ENCODE peak calls at places on chromosomes 11 and 22, in six cellular contexts. N is adrenal gland, P is A549, Y is neural progenitor cell, Z is Peyer's patch, X is thyroid gland. I is an unnamed sample.

GRCh38 chr22:31102441-31103081 is 4.8 kb downstream of the SELENOM start:
- DNase-seq in N (peak), P (peak), Y (no peak), Z (peak), X (no peak), I (peak)

GRCh38 chr11:93939084-93939780 is 81.9 kb upstream of the HEPHL1 start:
- DNase-seq in N (no peak), P (no peak), Y (no peak), Z (no peak), X (no peak), I (no peak)

GRCh38 chr11:2787816-2788750 is 88.3 kb upstream of the KCNQ1OT1 start:
- DNase-seq in N (peak), P (no peak), Y (peak), Z (peak), X (peak), I (no peak)

GRCh38 chr11:13316528-13316961 is 39.0 kb downstream of the BMAL1 start:
- DNase-seq in N (peak), P (no peak), Y (no peak), Z (peak), X (peak), I (peak)

GRCh38 chr11:79436911-79437273 is 3.9 kb downstream of the TENM4 start:
- DNase-seq in N (no peak), P (no peak), Y (no peak), Z (no peak), X (no peak), I (no peak)

GRCh38 chr22:30159561-30160353 is 79.5 kb downstream of the HORMAD2 start:
- DNase-seq in N (no peak), P (peak), Y (no peak), Z (no peak), X (peak), I (peak)

GRCh38 chr11:107707128-107707760 is 4.6 kb downstream of the SLN start:
- DNase-seq in N (no peak), P (no peak), Y (no peak), Z (no peak), X (no peak), I (no peak)

GRCh38 chr11:134701564-134702165 is 289.6 kb upstream of the B3GAT1 start:
- DNase-seq in N (no peak), P (no peak), Y (no peak), Z (no peak), X (peak), I (no peak)

GRCh38 chr22:31089101-31090100 is 8.3 kb downstream of the SMTN start:
- DNase-seq in N (peak), P (peak), Y (peak), Z (peak), X (peak), I (no peak)

GRCh38 chr11:67440229-67441081 is 2.8 kb downstream of the CORO1B start:
- DNase-seq in N (no peak), P (no peak), Y (no peak), Z (no peak), X (no peak), I (no peak)

GRCh38 chr11:65310756-65311155 is 3.9 kb upstream of the CDC42EP2 start:
- DNase-seq in N (no peak), P (no peak), Y (peak), Z (no peak), X (peak), I (no peak)

GRCh38 chr11:63998558-63999348 is 12.5 kb downstream of the OTUB1 start:
- DNase-seq in N (no peak), P (peak), Y (peak), Z (no peak), X (no peak), I (no peak)

GRCh38 chr11:72015511-72016061 is 16.9 kb downstream of the IL18BP start:
- DNase-seq in N (no peak), P (peak), Y (peak), Z (no peak), X (no peak), I (peak)

GRCh38 chr22:42680648-42681047 is 31.5 kb upstream of the CYB5R3 start:
- DNase-seq in N (peak), P (peak), Y (no peak), Z (peak), X (no peak), I (peak)

GRCh38 chr11:118625036-118625690 is 17.7 kb downstream of the PHLDB1 start:
- DNase-seq in N (no peak), P (no peak), Y (no peak), Z (no peak), X (peak), I (no peak)

GRCh38 chr22:32518848-32519247 is 44.2 kb downstream of the FBXO7 start:
- DNase-seq in N (no peak), P (peak), Y (no peak), Z (no peak), X (no peak), I (no peak)

GRCh38 chr11:94147433-94147845 is 18.8 kb downstream of the PANX1 start:
- DNase-seq in N (no peak), P (no peak), Y (no peak), Z (no peak), X (no peak), I (no peak)

GRCh38 chr11:119254239-119254638 is 48.1 kb downstream of the CBL start:
- DNase-seq in N (no peak), P (no peak), Y (no peak), Z (no peak), X (no peak), I (no peak)

GRCh38 chr11:4493480-4493818 is 11.0 kb downstream of the OR52K1 start:
- DNase-seq in N (no peak), P (no peak), Y (no peak), Z (no peak), X (no peak), I (no peak)

GRCh38 chr22:42685941-42686666 is 34.6 kb downstream of the A4GALT start:
- DNase-seq in N (no peak), P (no peak), Y (peak), Z (peak), X (no peak), I (no peak)

GRCh38 chr22:37211075-37211852 is 1.0 kb downstream of the SSTR3 start:
- DNase-seq in N (no peak), P (no peak), Y (no peak), Z (peak), X (no peak), I (no peak)

GRCh38 chr11:70914496-70914895 is 337.9 kb downstream of the SHANK2 start:
- DNase-seq in N (no peak), P (no peak), Y (no peak), Z (no peak), X (no peak), I (no peak)

GRCh38 chr11:120501976-120502755 is 9.4 kb upstream of the GRIK4 start:
- DNase-seq in N (no peak), P (no peak), Y (no peak), Z (no peak), X (no peak), I (no peak)

GRCh38 chr11:24239930-24240329 is 256.9 kb upstream of the LUZP2 start:
- DNase-seq in N (no peak), P (no peak), Y (no peak), Z (no peak), X (no peak), I (no peak)
- H3K4me3 ChIP-seq in N (no peak), P (no peak), Y (no peak), Z (no peak), X (no peak), I (no peak)

DNA sequence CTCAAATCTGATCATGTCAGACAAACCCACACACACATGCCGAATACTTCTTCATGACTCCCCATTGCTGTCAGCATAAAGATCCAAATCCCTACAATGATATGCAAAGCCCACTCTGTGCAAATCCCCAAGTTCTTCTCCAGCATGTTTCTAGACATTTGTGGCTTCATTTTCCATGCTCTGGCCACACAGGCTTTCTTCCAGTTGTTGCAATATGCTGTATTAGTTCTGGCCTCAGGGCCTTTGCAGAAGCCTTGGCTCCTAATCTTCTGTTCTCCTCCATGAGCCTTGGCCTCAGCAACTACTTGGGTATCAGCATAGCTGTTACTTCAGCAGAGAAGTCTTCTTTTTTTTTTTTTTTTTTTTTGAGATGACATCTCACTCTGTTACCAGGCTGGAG is 49.6 kb downstream of the NAV2 start:
- DNase-seq in N (no peak), P (no peak), Y (no peak), Z (no peak), X (no peak), I (no peak)
- TF ChIP-seq CTCF in N (no peak), P (no peak), Y (no peak), Z (no peak), X (no peak), I (no peak)

GRCh38 chr11:17403977-17404759 is 15.7 kb upstream of the KCNJ11 start:
- DNase-seq in N (no peak), P (no peak), Y (no peak), Z (no peak), X (peak), I (no peak)
- H3K27ac ChIP-seq in N (no peak), P (no peak), Y (no peak), Z (no peak), X (peak), I (no peak)

GRCh38 chr22:46675479-46675878 is 55.3 kb downstream of the GRAMD4 start:
- DNase-seq in N (no peak), P (no peak), Y (no peak), Z (no peak), X (no peak), I (no peak)
- H3K4me3 ChIP-seq in N (no peak), P (no peak), Y (no peak), Z (no peak), X (no peak), I (no peak)

GRCh38 chr11:46278387-46279173 is 1.1 kb downstream of the CREB3L1 start:
- DNase-seq in N (peak), P (no peak), Y (peak), Z (peak), X (peak), I (peak)
- TF ChIP-seq CTCF in N (peak), P (peak), Y (peak), Z (no peak), X (peak), I (peak)

GRCh38 chr11:11916981-11917399 is 75.2 kb downstream of the USP47 start:
- DNase-seq in N (peak), P (no peak), Y (peak), Z (no peak), X (no peak), I (peak)
- H3K27ac ChIP-seq in N (no peak), P (no peak), Y (no peak), Z (no peak), X (no peak), I (no peak)

GRCh38 chr11:15525582-15525981 is 410.9 kb downstream of the INSC start:
- DNase-seq in N (no peak), P (no peak), Y (no peak), Z (no peak), X (no peak), I (no peak)

GRCh38 chr11:15526859-15527450 is 412.2 kb downstream of the INSC start:
- DNase-seq in N (no peak), P (no peak), Y (no peak), Z (no peak), X (no peak), I (no peak)

GRCh38 chr11:15523576-15523975 is 408.9 kb downstream of the INSC start:
- DNase-seq in N (no peak), P (no peak), Y (no peak), Z (no peak), X (no peak), I (no peak)

DNA sequence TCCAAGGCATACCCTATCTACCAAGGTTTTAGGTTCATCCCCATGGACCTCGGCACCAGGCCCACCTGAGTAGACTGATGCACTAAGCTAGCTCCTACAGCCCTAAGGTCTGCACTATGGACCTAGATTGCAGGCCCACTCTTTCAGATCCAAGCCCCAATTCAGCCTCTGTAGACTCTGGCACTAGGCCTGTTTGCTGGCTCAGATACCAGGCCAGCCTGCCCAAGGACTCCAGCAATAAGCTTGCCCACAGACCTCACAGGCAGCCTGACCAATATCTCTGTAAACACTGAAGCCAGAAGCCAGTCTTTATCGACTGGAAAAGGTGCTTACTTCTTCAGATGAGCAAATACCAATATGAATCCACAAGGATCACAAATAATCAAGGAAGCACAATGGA is 411.3 kb downstream of the INSC start:
- DNase-seq in N (no peak), P (no peak), Y (no peak), Z (no peak), X (no peak), I (no peak)
- H3K4me3 ChIP-seq in N (no peak), P (no peak), Y (no peak), Z (no peak), X (no peak), I (no peak)

GRCh38 chr22:17366830-17367229 is 2.4 kb upstream of the CECR2 start:
- DNase-seq in N (no peak), P (peak), Y (peak), Z (peak), X (no peak), I (no peak)
- TF ChIP-seq CTCF in N (no peak), P (no peak), Y (peak), Z (no peak), X (no peak), I (peak)

DNA sequence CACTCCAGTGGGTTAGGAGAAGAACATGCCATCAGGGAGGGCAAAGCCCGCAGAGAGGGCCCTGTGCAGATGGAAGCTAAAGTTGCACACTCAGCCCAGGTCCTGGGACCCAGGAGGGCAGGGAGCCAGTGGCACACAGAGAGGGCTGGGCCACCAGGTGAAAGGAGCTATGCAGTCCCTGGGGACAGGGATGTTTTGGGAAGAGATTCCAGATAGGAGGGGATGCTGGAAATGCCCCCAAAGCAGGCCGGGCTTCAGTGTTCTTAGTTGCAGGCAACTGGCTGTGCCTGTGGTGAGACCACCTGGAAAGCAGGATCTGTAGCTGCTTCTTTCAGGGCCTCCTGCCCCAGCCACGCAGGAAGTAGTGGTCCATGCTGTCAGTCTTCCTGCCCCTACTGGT is 19.6 kb downstream of the ANKK1 start:
- DNase-seq in N (no peak), P (no peak), Y (no peak), Z (no peak), X (no peak), I (no peak)
- H3K27ac ChIP-seq in N (no peak), P (no peak), Y (no peak), Z (no peak), X (no peak), I (no peak)

I was measured in brain microvascular endothelial cell.